ENCODE peak calls at places on chromosomes 4 and X, in four cellular contexts. Q, H, B and Y are unnamed samples.

GRCh38 chrX:17160971-17161370 is 214.0 kb upstream of the NHS start:
- DNase-seq in Q (peak; percentile 9), B (no peak), H (no peak), Y (no peak)

GRCh38 chrX:23483396-23483795 is 148.7 kb downstream of the PTCHD1 start:
- DNase-seq in Q (no peak), B (no peak), H (no peak), Y (no peak)

GRCh38 chrX:24259544-24260240 is 54.2 kb downstream of the SUPT20HL2 start:
- DNase-seq in Q (peak; percentile 66), H (peak; percentile 62), B (peak; percentile 28), Y (peak; percentile 37)

GRCh38 chr4:174358823-174359222 is 75.1 kb downstream of the CEP44 start:
- DNase-seq in H (peak; percentile 29), B (no peak), Q (peak; percentile 77), Y (peak; percentile 35)

GRCh38 chrX:47607091-47607490 is 12.6 kb downstream of the SYN1 start:
- DNase-seq in B (no peak), Q (no peak), H (no peak), Y (no peak)

GRCh38 chrX:1389181-1389992 is 2.5 kb downstream of the SLC25A6 start:
- DNase-seq in Q (no peak), B (peak; percentile 17), H (no peak), Y (no peak)

GRCh38 chr4:92236907-92237306 is 66.9 kb upstream of the GRID2 start:
- DNase-seq in Q (no peak), B (no peak), H (no peak), Y (no peak)

GRCh38 chr4:175873707-175874106 is 61.6 kb upstream of the GPM6A start:
- DNase-seq in B (no peak), Q (no peak), H (no peak), Y (no peak)

GRCh38 chr4:152045781-152046571 is 285.2 kb upstream of the GATB start:
- DNase-seq in Q (no peak), H (no peak), B (peak; percentile 63), Y (no peak)

GRCh38 chr4:8115916-8116315 is 42.7 kb downstream of the ABLIM2 start:
- DNase-seq in Q (no peak), B (no peak), H (no peak), Y (no peak)

GRCh38 chr4:108024078-108024990 is 34.6 kb downstream of the HADH start:
- DNase-seq in B (no peak), H (no peak), Q (no peak), Y (peak; percentile 6)

GRCh38 chr4:86250616-86251015 is 109.2 kb downstream of the MAPK10 start:
- DNase-seq in H (no peak), B (no peak), Q (no peak), Y (no peak)

GRCh38 chr4:147518846-147519767 is 38.2 kb downstream of the EDNRA start:
- DNase-seq in H (peak; percentile 68), Q (peak; percentile 69), B (peak; percentile 65), Y (peak; percentile 57)

GRCh38 chr4:104424368-104424921 is 70.2 kb downstream of the CXXC4 start:
- DNase-seq in H (no peak), B (no peak), Q (no peak), Y (no peak)